ENCODE peak calls at places on chromosomes 2 and 18, in seven cellular contexts. One of them, this sample, is unnamed.
A peak's percentile ranks its signal among the peaks of the same experiment; 100 is the strongest.

GRCh38 chr2:40304340-40304739 is 147.6 kb downstream of the SLC8A1 start:
- DNase-seq in Kasumi-1: no peak
- DNase-seq in substantia nigra: no peak
- DNase-seq in CD8-positive, alpha-beta T cell: no peak
- DNase-seq in effector CD8-positive, alpha-beta T cell: no peak
- DNase-seq in ACHN: no peak
- DNase-seq in activated gamma-delta T cell: no peak
- DNase-seq in this sample: no peak

GRCh38 chr2:131413785-131414184 is 49.8 kb upstream of the RAB6D start:
- DNase-seq in Kasumi-1: no peak
- DNase-seq in substantia nigra: no peak
- DNase-seq in CD8-positive, alpha-beta T cell: no peak
- DNase-seq in effector CD8-positive, alpha-beta T cell: no peak
- DNase-seq in ACHN: no peak
- DNase-seq in activated gamma-delta T cell: no peak
- DNase-seq in this sample: no peak

GRCh38 chr2:10300997-10301945 is 1.4 kb upstream of the HPCAL1 start:
- DNase-seq in Kasumi-1: peak; percentile 14
- DNase-seq in substantia nigra: no peak
- DNase-seq in CD8-positive, alpha-beta T cell: no peak
- DNase-seq in effector CD8-positive, alpha-beta T cell: no peak
- DNase-seq in ACHN: no peak
- DNase-seq in activated gamma-delta T cell: no peak
- DNase-seq in this sample: no peak

GRCh38 chr2:202933139-202933510 is 21.1 kb downstream of the CARF start:
- DNase-seq in Kasumi-1: no peak
- DNase-seq in substantia nigra: no peak
- DNase-seq in CD8-positive, alpha-beta T cell: no peak
- DNase-seq in effector CD8-positive, alpha-beta T cell: no peak
- DNase-seq in ACHN: no peak
- DNase-seq in activated gamma-delta T cell: no peak
- DNase-seq in this sample: no peak

GRCh38 chr18:36284671-36285295 is 12.7 kb upstream of the FHOD3 start:
- DNase-seq in Kasumi-1: peak; percentile 85
- DNase-seq in substantia nigra: no peak
- DNase-seq in CD8-positive, alpha-beta T cell: peak; percentile 28
- DNase-seq in effector CD8-positive, alpha-beta T cell: peak; percentile 3
- DNase-seq in ACHN: peak; percentile 58
- DNase-seq in activated gamma-delta T cell: no peak
- DNase-seq in this sample: no peak

GRCh38 chr2:111972955-111973565 is 74.7 kb downstream of the MERTK start:
- DNase-seq in Kasumi-1: no peak
- DNase-seq in substantia nigra: no peak
- DNase-seq in CD8-positive, alpha-beta T cell: no peak
- DNase-seq in effector CD8-positive, alpha-beta T cell: no peak
- DNase-seq in ACHN: no peak
- DNase-seq in activated gamma-delta T cell: no peak
- DNase-seq in this sample: no peak

GRCh38 chr2:241062342-241063092 is 39.6 kb downstream of the MTERF4 start:
- DNase-seq in Kasumi-1: no peak
- DNase-seq in substantia nigra: no peak
- DNase-seq in CD8-positive, alpha-beta T cell: no peak
- DNase-seq in effector CD8-positive, alpha-beta T cell: no peak
- DNase-seq in ACHN: no peak
- DNase-seq in activated gamma-delta T cell: no peak
- DNase-seq in this sample: no peak

GRCh38 chr2:164388511-164388910 is 232.8 kb downstream of the GRB14 start:
- DNase-seq in Kasumi-1: peak; percentile 91
- DNase-seq in substantia nigra: no peak
- DNase-seq in CD8-positive, alpha-beta T cell: no peak
- DNase-seq in effector CD8-positive, alpha-beta T cell: no peak
- DNase-seq in ACHN: peak; percentile 93
- DNase-seq in activated gamma-delta T cell: no peak
- DNase-seq in this sample: no peak

GRCh38 chr2:67839668-67840067 is 223.1 kb downstream of the C1D start:
- DNase-seq in Kasumi-1: no peak
- DNase-seq in substantia nigra: no peak
- DNase-seq in CD8-positive, alpha-beta T cell: no peak
- DNase-seq in effector CD8-positive, alpha-beta T cell: no peak
- DNase-seq in ACHN: no peak
- DNase-seq in activated gamma-delta T cell: no peak
- DNase-seq in this sample: no peak

GRCh38 chr18:80175451-80176235 is 66.6 kb downstream of the ADNP2 start:
- DNase-seq in Kasumi-1: no peak
- DNase-seq in substantia nigra: no peak
- DNase-seq in CD8-positive, alpha-beta T cell: peak; percentile 85
- DNase-seq in effector CD8-positive, alpha-beta T cell: peak; percentile 13
- DNase-seq in ACHN: no peak
- DNase-seq in activated gamma-delta T cell: no peak
- DNase-seq in this sample: no peak

GRCh38 chr2:25701801-25702200 is 28.4 kb upstream of the DTNB start:
- DNase-seq in Kasumi-1: no peak
- DNase-seq in substantia nigra: no peak
- DNase-seq in CD8-positive, alpha-beta T cell: no peak
- DNase-seq in effector CD8-positive, alpha-beta T cell: no peak
- DNase-seq in ACHN: no peak
- DNase-seq in activated gamma-delta T cell: no peak
- DNase-seq in this sample: no peak

GRCh38 chr2:221635949-221636348 is 63.8 kb upstream of the EPHA4 start:
- DNase-seq in Kasumi-1: no peak
- DNase-seq in substantia nigra: no peak
- DNase-seq in CD8-positive, alpha-beta T cell: no peak
- DNase-seq in effector CD8-positive, alpha-beta T cell: no peak
- DNase-seq in ACHN: peak; percentile 72
- DNase-seq in activated gamma-delta T cell: no peak
- DNase-seq in this sample: no peak

GRCh38 chr2:198966269-198966668 is 491.5 kb downstream of the SATB2 start:
- DNase-seq in Kasumi-1: no peak
- DNase-seq in substantia nigra: no peak
- DNase-seq in CD8-positive, alpha-beta T cell: no peak
- DNase-seq in effector CD8-positive, alpha-beta T cell: no peak
- DNase-seq in ACHN: no peak
- DNase-seq in activated gamma-delta T cell: no peak
- DNase-seq in this sample: no peak

GRCh38 chr2:238420878-238421694 is 5.6 kb upstream of the ASB1 start:
- DNase-seq in Kasumi-1: no peak
- DNase-seq in substantia nigra: no peak
- DNase-seq in CD8-positive, alpha-beta T cell: no peak
- DNase-seq in effector CD8-positive, alpha-beta T cell: no peak
- DNase-seq in ACHN: no peak
- DNase-seq in activated gamma-delta T cell: no peak
- DNase-seq in this sample: no peak

GRCh38 chr2:175811966-175812365 is 190.1 kb downstream of the LNPK start:
- DNase-seq in Kasumi-1: no peak
- DNase-seq in substantia nigra: no peak
- DNase-seq in CD8-positive, alpha-beta T cell: no peak
- DNase-seq in effector CD8-positive, alpha-beta T cell: no peak
- DNase-seq in ACHN: no peak
- DNase-seq in activated gamma-delta T cell: no peak
- DNase-seq in this sample: no peak